ENCODE peak calls at places on chromosome 9, in ten cellular contexts. E, B, Z, M, I, H, L, A, J and W are unnamed samples. For H3K27me3 and H3K4me1, the result is how much of the 10 kb centered on the place peaks cover.

GRCh38 chr9:98708103-98708932 is 417 bp downstream of the GABBR2 start:
- DNase-seq in E (peak), B (no peak), Z (no peak), M (no peak), I (no peak), H (no peak), L (peak), A (peak), J (no peak), W (no peak)

GRCh38 chr9:119164716-119165115 is 204.5 kb downstream of the BRINP1 start:
- DNase-seq in E (no peak), B (no peak), Z (no peak), M (peak), I (no peak), H (no peak), L (no peak), A (no peak), J (no peak), W (no peak)

GRCh38 chr9:129109952-129110739 is 447 bp downstream of the CRAT start:
- DNase-seq in E (no peak), B (no peak), Z (peak), M (no peak), I (no peak), H (peak), L (peak), A (peak), J (no peak), W (no peak)

GRCh38 chr9:89999534-90000370 is 394.9 kb downstream of the GADD45G start:
- DNase-seq in E (peak), B (no peak), Z (peak), M (no peak), I (peak), H (peak), L (peak), A (peak), J (peak), W (peak)

GRCh38 chr9:33285502-33285901 is 4.8 kb upstream of the NFX1 start:
- DNase-seq in E (no peak), B (no peak), Z (no peak), M (no peak), I (no peak), H (no peak), L (no peak), A (no peak), J (no peak), W (no peak)

GRCh38 chr9:78620764-78621163 is 323.8 kb downstream of the PSAT1 start:
- DNase-seq in E (no peak), B (no peak), Z (no peak), M (peak), I (peak), H (peak), L (peak), A (peak), J (peak), W (peak)

GRCh38 chr9:69645488-69645887 is 26.7 kb downstream of the APBA1 start:
- DNase-seq in E (no peak), B (peak), Z (peak), M (peak), I (peak), H (no peak), L (no peak), A (no peak), J (no peak), W (no peak)

GRCh38 chr9:18673179-18673578 is 199.2 kb downstream of the ADAMTSL1 start:
- DNase-seq in E (no peak), B (no peak), Z (no peak), M (peak), I (peak), H (no peak), L (no peak), A (no peak), J (no peak), W (no peak)

GRCh38 chr9:36932198-36932597 is 101.9 kb downstream of the PAX5 start:
- DNase-seq in E (no peak), B (no peak), Z (no peak), M (no peak), I (no peak), H (no peak), L (no peak), A (no peak), J (no peak), W (no peak)

GRCh38 chr9:129122133-129122532 is 10.9 kb downstream of the PTPA start:
- DNase-seq in E (no peak), B (no peak), Z (no peak), M (no peak), I (no peak), H (no peak), L (no peak), A (no peak), J (no peak), W (no peak)

GRCh38 chr9:70475211-70475610 is 60.8 kb upstream of the KLF9 start:
- DNase-seq in E (no peak), B (no peak), Z (no peak), M (no peak), I (no peak), H (no peak), L (no peak), A (no peak), J (no peak), W (no peak)

GRCh38 chr9:87381746-87382145 is 115.9 kb upstream of the DAPK1 start:
- DNase-seq in E (no peak), B (no peak), Z (no peak), M (peak), I (no peak), H (no peak), L (peak), A (peak), J (no peak), W (no peak)

GRCh38 chr9:92563701-92564100 is 27.9 kb upstream of the ECM2 start:
- DNase-seq in E (no peak), B (no peak), Z (no peak), M (no peak), I (no peak), H (no peak), L (no peak), A (no peak), J (peak), W (peak)

GRCh38 chr9:68802525-68803015 is 97.5 kb downstream of the PIP5K1B start:
- DNase-seq in E (no peak), B (no peak), Z (no peak), M (no peak), I (no peak), H (no peak), L (no peak), A (no peak), J (no peak), W (no peak)

GRCh38 chr9:70861797-70862196 is 259.6 kb downstream of the TRPM3 start:
- DNase-seq in E (no peak), B (no peak), Z (no peak), M (no peak), I (no peak), H (no peak), L (no peak), A (no peak), J (no peak), W (no peak)

GRCh38 chr9:108727580-108728056 is 128.2 kb downstream of the ACTL7B start:
- DNase-seq in E (no peak), B (no peak), Z (no peak), M (no peak), I (no peak), H (no peak), L (no peak), A (peak), J (no peak), W (no peak)

GRCh38 chr9:82721596-82721995 is 341.3 kb downstream of the RASEF start:
- DNase-seq in E (no peak), B (no peak), Z (no peak), M (no peak), I (peak), H (no peak), L (no peak), A (no peak), J (peak), W (peak)

GRCh38 chr9:125749951-125750655 is 2.9 kb downstream of the PBX3 start:
- DNase-seq in E (peak), B (no peak), Z (no peak), M (peak), I (no peak), H (peak), L (peak), A (peak), J (peak), W (no peak)

GRCh38 chr9:123525424-123525823 is 169.4 kb downstream of the CRB2 start:
- DNase-seq in E (no peak), B (no peak), Z (no peak), M (no peak), I (no peak), H (no peak), L (no peak), A (no peak), J (no peak), W (no peak)

GRCh38 chr9:128892223-128892892 is 10.4 kb downstream of the LRRC8A start:
- DNase-seq in E (no peak), B (no peak), Z (peak), M (peak), I (peak), H (peak), L (peak), A (peak), J (peak), W (peak)

GRCh38 chr9:81848472-81848871 is 79.8 kb upstream of the SPATA31D4 start:
- DNase-seq in E (no peak), B (no peak), Z (no peak), M (peak), I (peak), H (peak), L (peak), A (peak), J (peak), W (peak)

GRCh38 chr9:35727676-35728040 is 4.3 kb downstream of the TLN1 start:
- DNase-seq in E (no peak), B (no peak), Z (no peak), M (no peak), I (no peak), H (no peak), L (no peak), A (no peak), J (no peak), W (no peak)
- H3K9ac ChIP-seq in E (peak), B (no peak), Z (peak), M (no peak), I (peak), H (peak), L (peak), A (peak), J (peak), W (peak)

GRCh38 chr9:135778421-135778820 is 76.4 kb downstream of the KCNT1 start:
- DNase-seq in E (no peak), B (no peak), Z (no peak), M (no peak), I (no peak), H (no peak), L (no peak), A (no peak), J (no peak), W (no peak)

GRCh38 chr9:135782946-135783345 is 81.0 kb downstream of the KCNT1 start:
- DNase-seq in E (no peak), B (no peak), Z (no peak), M (no peak), I (no peak), H (no peak), L (no peak), A (no peak), J (no peak), W (no peak)

GRCh38 chr9:135779571-135779970 is 77.6 kb downstream of the KCNT1 start:
- DNase-seq in E (no peak), B (no peak), Z (no peak), M (no peak), I (no peak), H (no peak), L (no peak), A (no peak), J (no peak), W (no peak)

GRCh38 chr9:135780086-135780485 is 78.1 kb downstream of the KCNT1 start:
- DNase-seq in E (no peak), B (no peak), Z (no peak), M (no peak), I (no peak), H (no peak), L (no peak), A (no peak), J (no peak), W (no peak)

GRCh38 chr9:135780626-135781025 is 78.6 kb downstream of the KCNT1 start:
- DNase-seq in E (no peak), B (no peak), Z (no peak), M (no peak), I (no peak), H (no peak), L (no peak), A (no peak), J (no peak), W (no peak)
- H3K27me3 ChIP-seq in E (under half), B (under half), Z (under half), M (under half), I (under half), H (under half), L (under half), A (under half), J (under half), W (under half)

DNA sequence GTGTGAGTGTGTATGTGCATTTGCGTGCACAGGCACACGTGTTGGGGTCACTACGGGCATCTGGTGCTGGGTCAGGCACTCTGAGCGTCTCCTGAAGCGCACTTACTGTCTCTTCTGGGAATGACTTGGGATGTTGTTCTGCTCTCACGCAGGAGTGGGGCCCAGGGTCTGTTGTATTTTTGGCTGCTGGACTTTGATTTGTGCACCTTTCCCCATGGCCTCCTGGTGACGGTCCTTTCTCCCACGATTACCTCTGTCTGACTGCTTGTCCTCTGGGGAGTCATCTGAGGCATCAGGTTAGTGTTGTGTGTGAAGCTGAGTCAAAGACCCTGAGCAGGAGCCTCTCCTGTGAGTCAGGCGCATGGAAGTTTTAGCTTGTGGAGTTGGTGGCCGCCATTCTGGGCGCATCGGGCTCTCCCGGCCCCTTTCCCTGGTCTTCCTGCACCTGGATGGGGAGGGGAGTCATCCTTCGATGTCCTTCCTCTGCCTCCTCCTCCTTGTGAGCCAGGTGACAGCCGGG is 62.1 kb downstream of the RXRA start:
- DNase-seq in E (no peak), B (no peak), Z (no peak), M (no peak), I (no peak), H (peak), L (no peak), A (no peak), J (peak), W (no peak)
- H3K4me1 ChIP-seq in E (under half), B (under half), Z (under half), M (under half), I (under half), H (under half), L (under half), A (under half), J (under half), W (under half)

GRCh38 chr9:38052147-38052546 is 16.9 kb downstream of the SHB start:
- DNase-seq in E (no peak), B (no peak), Z (no peak), M (no peak), I (no peak), H (no peak), L (no peak), A (no peak), J (no peak), W (no peak)

GRCh38 chr9:38046669-38047300 is 22.2 kb downstream of the SHB start:
- DNase-seq in E (no peak), B (no peak), Z (no peak), M (peak), I (peak), H (peak), L (peak), A (peak), J (peak), W (peak)

GRCh38 chr9:38044706-38045105 is 24.3 kb downstream of the SHB start:
- DNase-seq in E (no peak), B (no peak), Z (no peak), M (no peak), I (no peak), H (no peak), L (no peak), A (no peak), J (no peak), W (no peak)

GRCh38 chr9:38047301-38048251 is 21.5 kb downstream of the SHB start:
- DNase-seq in E (no peak), B (peak), Z (peak), M (peak), I (peak), H (peak), L (peak), A (peak), J (peak), W (peak)

GRCh38 chr9:38048319-38048969 is 20.6 kb downstream of the SHB start:
- DNase-seq in E (no peak), B (no peak), Z (no peak), M (peak), I (no peak), H (peak), L (peak), A (peak), J (peak), W (peak)
- H3K9ac ChIP-seq in E (peak), B (no peak), Z (no peak), M (no peak), I (peak), H (no peak), L (no peak), A (peak), J (no peak), W (peak)

DNA sequence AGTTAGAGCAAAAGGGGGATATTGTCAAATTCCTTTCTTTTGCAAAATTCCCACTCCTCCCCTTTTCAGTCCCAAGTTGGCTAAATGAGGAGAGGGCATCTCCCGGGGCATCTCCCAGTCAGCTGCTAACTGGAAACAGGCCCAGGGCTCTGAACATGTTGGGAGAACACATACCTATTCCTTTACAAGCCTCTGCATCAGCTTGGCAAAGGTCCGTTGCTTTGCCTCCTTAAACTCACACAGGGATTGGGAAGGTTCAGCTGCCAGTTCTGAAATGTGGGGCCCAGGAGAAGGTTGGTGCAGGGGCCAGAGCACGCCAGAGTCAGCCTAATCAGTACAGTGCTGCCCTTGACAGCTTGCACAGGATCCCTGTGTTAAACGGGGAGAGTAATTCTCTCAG is 11.0 kb upstream of the DMRT3 start:
- DNase-seq in E (no peak), B (no peak), Z (no peak), M (no peak), I (no peak), H (no peak), L (no peak), A (no peak), J (no peak), W (no peak)
- H3K27me3 ChIP-seq in E (half or more), B (half or more), Z (under half), M (under half), I (under half), H (under half), L (under half), A (half or more), J (under half), W (under half)